ENCODE peak calls at places on chromosomes 4 and X, in eight cellular contexts. One of them, this sample, is unnamed.

GRCh38 chr4:2243682-2244380 is 1.9 kb upstream of the HAUS3 start:
- DNase-seq in naive thymus-derived CD8-positive, alpha-beta T cell: no peak
- DNase-seq in stimulated activated CD8-positive, alpha-beta memory T cell treated with anti-CD3 and anti-CD28 coated beads, Interleukin-4, amount 100 ng/mL, for 24 hours: no peak
- DNase-seq in HCEC 1CT: no peak
- DNase-seq in T-helper 2 cell: no peak
- DNase-seq in K562: no peak
- DNase-seq in activated CD4-positive, alpha-beta T cell treated with anti-CD3 and anti-CD28 coated beads, Interleukin-2, amount 50 U/mL, for 4 hours: no peak
- DNase-seq in caudate nucleus: no peak
- DNase-seq in this sample: no peak

GRCh38 chr4:26049447-26049846 is 135.4 kb downstream of the SMIM20 start:
- DNase-seq in T-helper 2 cell: no peak
- DNase-seq in HCEC 1CT: no peak
- DNase-seq in activated CD4-positive, alpha-beta T cell treated with anti-CD3 and anti-CD28 coated beads, Interleukin-2, amount 50 U/mL, for 4 hours: no peak
- DNase-seq in naive thymus-derived CD8-positive, alpha-beta T cell: no peak
- DNase-seq in stimulated activated CD8-positive, alpha-beta memory T cell treated with anti-CD3 and anti-CD28 coated beads, Interleukin-4, amount 100 ng/mL, for 24 hours: no peak
- DNase-seq in K562: no peak
- DNase-seq in caudate nucleus: no peak
- DNase-seq in this sample: no peak

GRCh38 chrX:55312655-55313054 is 47.9 kb upstream of the PAGE3 start:
- DNase-seq in K562: no peak
- DNase-seq in activated CD4-positive, alpha-beta T cell treated with anti-CD3 and anti-CD28 coated beads, Interleukin-2, amount 50 U/mL, for 4 hours: no peak
- DNase-seq in T-helper 2 cell: no peak
- DNase-seq in stimulated activated CD8-positive, alpha-beta memory T cell treated with anti-CD3 and anti-CD28 coated beads, Interleukin-4, amount 100 ng/mL, for 24 hours: no peak
- DNase-seq in naive thymus-derived CD8-positive, alpha-beta T cell: no peak
- DNase-seq in HCEC 1CT: no peak
- DNase-seq in caudate nucleus: no peak
- DNase-seq in this sample: no peak

GRCh38 chr4:110533940-110534339 is 58.0 kb downstream of the ENPEP start:
- DNase-seq in caudate nucleus: no peak
- DNase-seq in naive thymus-derived CD8-positive, alpha-beta T cell: no peak
- DNase-seq in stimulated activated CD8-positive, alpha-beta memory T cell treated with anti-CD3 and anti-CD28 coated beads, Interleukin-4, amount 100 ng/mL, for 24 hours: no peak
- DNase-seq in K562: no peak
- DNase-seq in activated CD4-positive, alpha-beta T cell treated with anti-CD3 and anti-CD28 coated beads, Interleukin-2, amount 50 U/mL, for 4 hours: no peak
- DNase-seq in HCEC 1CT: peak; percentile 89
- DNase-seq in T-helper 2 cell: no peak
- DNase-seq in this sample: no peak

GRCh38 chr4:86055898-86056297 is 304.0 kb downstream of the MAPK10 start:
- DNase-seq in K562: no peak
- DNase-seq in naive thymus-derived CD8-positive, alpha-beta T cell: no peak
- DNase-seq in stimulated activated CD8-positive, alpha-beta memory T cell treated with anti-CD3 and anti-CD28 coated beads, Interleukin-4, amount 100 ng/mL, for 24 hours: no peak
- DNase-seq in HCEC 1CT: no peak
- DNase-seq in activated CD4-positive, alpha-beta T cell treated with anti-CD3 and anti-CD28 coated beads, Interleukin-2, amount 50 U/mL, for 4 hours: no peak
- DNase-seq in T-helper 2 cell: no peak
- DNase-seq in caudate nucleus: no peak
- DNase-seq in this sample: no peak

GRCh38 chrX:153365670-153366069 is 31.7 kb downstream of the ZNF275 start:
- DNase-seq in HCEC 1CT: no peak
- DNase-seq in K562: no peak
- DNase-seq in activated CD4-positive, alpha-beta T cell treated with anti-CD3 and anti-CD28 coated beads, Interleukin-2, amount 50 U/mL, for 4 hours: no peak
- DNase-seq in T-helper 2 cell: no peak
- DNase-seq in caudate nucleus: no peak
- DNase-seq in stimulated activated CD8-positive, alpha-beta memory T cell treated with anti-CD3 and anti-CD28 coated beads, Interleukin-4, amount 100 ng/mL, for 24 hours: no peak
- DNase-seq in naive thymus-derived CD8-positive, alpha-beta T cell: no peak
- DNase-seq in this sample: no peak

GRCh38 chrX:103398321-103398937 is 22.1 kb downstream of the BEX3 start:
- DNase-seq in activated CD4-positive, alpha-beta T cell treated with anti-CD3 and anti-CD28 coated beads, Interleukin-2, amount 50 U/mL, for 4 hours: no peak
- DNase-seq in naive thymus-derived CD8-positive, alpha-beta T cell: no peak
- DNase-seq in T-helper 2 cell: no peak
- DNase-seq in HCEC 1CT: peak; percentile 87
- DNase-seq in stimulated activated CD8-positive, alpha-beta memory T cell treated with anti-CD3 and anti-CD28 coated beads, Interleukin-4, amount 100 ng/mL, for 24 hours: no peak
- DNase-seq in caudate nucleus: no peak
- DNase-seq in K562: peak; percentile 11
- DNase-seq in this sample: no peak

GRCh38 chrX:129525162-129525561 is 1.9 kb upstream of the SMARCA1 start:
- DNase-seq in K562: no peak
- DNase-seq in caudate nucleus: no peak
- DNase-seq in T-helper 2 cell: no peak
- DNase-seq in HCEC 1CT: no peak
- DNase-seq in stimulated activated CD8-positive, alpha-beta memory T cell treated with anti-CD3 and anti-CD28 coated beads, Interleukin-4, amount 100 ng/mL, for 24 hours: no peak
- DNase-seq in naive thymus-derived CD8-positive, alpha-beta T cell: no peak
- DNase-seq in activated CD4-positive, alpha-beta T cell treated with anti-CD3 and anti-CD28 coated beads, Interleukin-2, amount 50 U/mL, for 4 hours: no peak
- DNase-seq in this sample: no peak

GRCh38 chr4:136484996-136485395 is 1047.3 kb downstream of the PCDH18 start:
- DNase-seq in stimulated activated CD8-positive, alpha-beta memory T cell treated with anti-CD3 and anti-CD28 coated beads, Interleukin-4, amount 100 ng/mL, for 24 hours: no peak
- DNase-seq in activated CD4-positive, alpha-beta T cell treated with anti-CD3 and anti-CD28 coated beads, Interleukin-2, amount 50 U/mL, for 4 hours: no peak
- DNase-seq in HCEC 1CT: no peak
- DNase-seq in K562: no peak
- DNase-seq in caudate nucleus: no peak
- DNase-seq in naive thymus-derived CD8-positive, alpha-beta T cell: no peak
- DNase-seq in T-helper 2 cell: no peak
- DNase-seq in this sample: no peak

GRCh38 chrX:135520022-135520552 is 373 bp upstream of the INTS6L start:
- DNase-seq in K562: no peak
- DNase-seq in HCEC 1CT: peak; percentile 23
- DNase-seq in T-helper 2 cell: no peak
- DNase-seq in naive thymus-derived CD8-positive, alpha-beta T cell: no peak
- DNase-seq in caudate nucleus: no peak
- DNase-seq in stimulated activated CD8-positive, alpha-beta memory T cell treated with anti-CD3 and anti-CD28 coated beads, Interleukin-4, amount 100 ng/mL, for 24 hours: no peak
- DNase-seq in activated CD4-positive, alpha-beta T cell treated with anti-CD3 and anti-CD28 coated beads, Interleukin-2, amount 50 U/mL, for 4 hours: no peak
- DNase-seq in this sample: no peak

GRCh38 chrX:49103637-49104036 is 19.9 kb downstream of the GPKOW start:
- DNase-seq in naive thymus-derived CD8-positive, alpha-beta T cell: no peak
- DNase-seq in stimulated activated CD8-positive, alpha-beta memory T cell treated with anti-CD3 and anti-CD28 coated beads, Interleukin-4, amount 100 ng/mL, for 24 hours: no peak
- DNase-seq in caudate nucleus: no peak
- DNase-seq in T-helper 2 cell: no peak
- DNase-seq in activated CD4-positive, alpha-beta T cell treated with anti-CD3 and anti-CD28 coated beads, Interleukin-2, amount 50 U/mL, for 4 hours: no peak
- DNase-seq in HCEC 1CT: no peak
- DNase-seq in K562: no peak
- DNase-seq in this sample: no peak

GRCh38 chrX:118226060-118226428 is 109.4 kb upstream of the KLHL13 start:
- DNase-seq in stimulated activated CD8-positive, alpha-beta memory T cell treated with anti-CD3 and anti-CD28 coated beads, Interleukin-4, amount 100 ng/mL, for 24 hours: no peak
- DNase-seq in naive thymus-derived CD8-positive, alpha-beta T cell: peak; percentile 3
- DNase-seq in HCEC 1CT: no peak
- DNase-seq in activated CD4-positive, alpha-beta T cell treated with anti-CD3 and anti-CD28 coated beads, Interleukin-2, amount 50 U/mL, for 4 hours: no peak
- DNase-seq in caudate nucleus: no peak
- DNase-seq in K562: peak; percentile 6
- DNase-seq in T-helper 2 cell: no peak
- DNase-seq in this sample: no peak

GRCh38 chr4:78846258-78846657 is 70.1 kb downstream of the BMP2K start:
- DNase-seq in activated CD4-positive, alpha-beta T cell treated with anti-CD3 and anti-CD28 coated beads, Interleukin-2, amount 50 U/mL, for 4 hours: no peak
- DNase-seq in T-helper 2 cell: no peak
- DNase-seq in caudate nucleus: no peak
- DNase-seq in K562: no peak
- DNase-seq in naive thymus-derived CD8-positive, alpha-beta T cell: no peak
- DNase-seq in stimulated activated CD8-positive, alpha-beta memory T cell treated with anti-CD3 and anti-CD28 coated beads, Interleukin-4, amount 100 ng/mL, for 24 hours: no peak
- DNase-seq in HCEC 1CT: no peak
- DNase-seq in this sample: no peak

GRCh38 chr4:182827981-182828677 is 89.1 kb downstream of the DCTD start:
- DNase-seq in caudate nucleus: no peak
- DNase-seq in K562: no peak
- DNase-seq in HCEC 1CT: no peak
- DNase-seq in stimulated activated CD8-positive, alpha-beta memory T cell treated with anti-CD3 and anti-CD28 coated beads, Interleukin-4, amount 100 ng/mL, for 24 hours: no peak
- DNase-seq in naive thymus-derived CD8-positive, alpha-beta T cell: no peak
- DNase-seq in activated CD4-positive, alpha-beta T cell treated with anti-CD3 and anti-CD28 coated beads, Interleukin-2, amount 50 U/mL, for 4 hours: no peak
- DNase-seq in T-helper 2 cell: no peak
- DNase-seq in this sample: no peak

GRCh38 chr4:88963817-88964216 is 93.2 kb downstream of the FAM13A start:
- DNase-seq in T-helper 2 cell: no peak
- DNase-seq in activated CD4-positive, alpha-beta T cell treated with anti-CD3 and anti-CD28 coated beads, Interleukin-2, amount 50 U/mL, for 4 hours: no peak
- DNase-seq in HCEC 1CT: peak; percentile 52
- DNase-seq in stimulated activated CD8-positive, alpha-beta memory T cell treated with anti-CD3 and anti-CD28 coated beads, Interleukin-4, amount 100 ng/mL, for 24 hours: no peak
- DNase-seq in K562: no peak
- DNase-seq in caudate nucleus: no peak
- DNase-seq in naive thymus-derived CD8-positive, alpha-beta T cell: no peak
- DNase-seq in this sample: no peak

GRCh38 chr4:98519268-98519993 is 139.0 kb downstream of the TSPAN5 start:
- DNase-seq in K562: no peak
- DNase-seq in caudate nucleus: no peak
- DNase-seq in T-helper 2 cell: no peak
- DNase-seq in stimulated activated CD8-positive, alpha-beta memory T cell treated with anti-CD3 and anti-CD28 coated beads, Interleukin-4, amount 100 ng/mL, for 24 hours: no peak
- DNase-seq in naive thymus-derived CD8-positive, alpha-beta T cell: no peak
- DNase-seq in HCEC 1CT: no peak
- DNase-seq in activated CD4-positive, alpha-beta T cell treated with anti-CD3 and anti-CD28 coated beads, Interleukin-2, amount 50 U/mL, for 4 hours: no peak
- DNase-seq in this sample: no peak

GRCh38 chr4:76883147-76883546 is 14.8 kb downstream of the SOWAHB start:
- DNase-seq in naive thymus-derived CD8-positive, alpha-beta T cell: no peak
- DNase-seq in caudate nucleus: no peak
- DNase-seq in K562: no peak
- DNase-seq in stimulated activated CD8-positive, alpha-beta memory T cell treated with anti-CD3 and anti-CD28 coated beads, Interleukin-4, amount 100 ng/mL, for 24 hours: no peak
- DNase-seq in activated CD4-positive, alpha-beta T cell treated with anti-CD3 and anti-CD28 coated beads, Interleukin-2, amount 50 U/mL, for 4 hours: no peak
- DNase-seq in HCEC 1CT: no peak
- DNase-seq in T-helper 2 cell: no peak
- DNase-seq in this sample: no peak

GRCh38 chr4:139311909-139312308 is 9.6 kb upstream of the NDUFC1 start:
- DNase-seq in activated CD4-positive, alpha-beta T cell treated with anti-CD3 and anti-CD28 coated beads, Interleukin-2, amount 50 U/mL, for 4 hours: no peak
- DNase-seq in naive thymus-derived CD8-positive, alpha-beta T cell: no peak
- DNase-seq in K562: no peak
- DNase-seq in caudate nucleus: no peak
- DNase-seq in T-helper 2 cell: no peak
- DNase-seq in stimulated activated CD8-positive, alpha-beta memory T cell treated with anti-CD3 and anti-CD28 coated beads, Interleukin-4, amount 100 ng/mL, for 24 hours: no peak
- DNase-seq in HCEC 1CT: no peak
- DNase-seq in this sample: no peak

GRCh38 chr4:36244257-36245084 is at the start of gene ARAP2:
- DNase-seq in naive thymus-derived CD8-positive, alpha-beta T cell: peak; percentile 79
- DNase-seq in T-helper 2 cell: peak; percentile 48
- DNase-seq in HCEC 1CT: no peak
- DNase-seq in K562: peak; percentile 5
- DNase-seq in activated CD4-positive, alpha-beta T cell treated with anti-CD3 and anti-CD28 coated beads, Interleukin-2, amount 50 U/mL, for 4 hours: peak; percentile 73
- DNase-seq in stimulated activated CD8-positive, alpha-beta memory T cell treated with anti-CD3 and anti-CD28 coated beads, Interleukin-4, amount 100 ng/mL, for 24 hours: peak; percentile 61
- DNase-seq in caudate nucleus: peak; percentile 57
- DNase-seq in this sample: peak; percentile 63

GRCh38 chrX:16882702-16883486 is 12.7 kb upstream of the RBBP7 start:
- DNase-seq in T-helper 2 cell: no peak
- DNase-seq in stimulated activated CD8-positive, alpha-beta memory T cell treated with anti-CD3 and anti-CD28 coated beads, Interleukin-4, amount 100 ng/mL, for 24 hours: peak; percentile 59
- DNase-seq in caudate nucleus: peak; percentile 9
- DNase-seq in HCEC 1CT: peak; percentile 32
- DNase-seq in naive thymus-derived CD8-positive, alpha-beta T cell: peak; percentile 64
- DNase-seq in activated CD4-positive, alpha-beta T cell treated with anti-CD3 and anti-CD28 coated beads, Interleukin-2, amount 50 U/mL, for 4 hours: peak; percentile 68
- DNase-seq in K562: peak; percentile 59
- DNase-seq in this sample: peak; percentile 15

GRCh38 chrX:41720125-41720780 is 3.7 kb upstream of the GPR82 start:
- DNase-seq in T-helper 2 cell: no peak
- DNase-seq in stimulated activated CD8-positive, alpha-beta memory T cell treated with anti-CD3 and anti-CD28 coated beads, Interleukin-4, amount 100 ng/mL, for 24 hours: peak; percentile 42
- DNase-seq in activated CD4-positive, alpha-beta T cell treated with anti-CD3 and anti-CD28 coated beads, Interleukin-2, amount 50 U/mL, for 4 hours: peak; percentile 7
- DNase-seq in naive thymus-derived CD8-positive, alpha-beta T cell: peak; percentile 39
- DNase-seq in caudate nucleus: no peak
- DNase-seq in K562: no peak
- DNase-seq in HCEC 1CT: no peak
- DNase-seq in this sample: no peak